ENCODE peak calls at places on chromosomes 5 and 9, in five cellular contexts. Y, B, C, I and Q are unnamed samples.

GRCh38 chr5:108061941-108062340 is 320.0 kb downstream of the FBXL17 start:
- DNase-seq in Y (no peak), C (no peak), I (no peak), B (no peak), Q (no peak)

GRCh38 chr9:109520475-109521132 is 22.5 kb upstream of the PTPN3 start:
- DNase-seq in B (peak), Y (peak), C (peak), I (no peak), Q (no peak)

GRCh38 chr5:73282383-73282782 is 109.4 kb downstream of the TMEM174 start:
- DNase-seq in Y (no peak), B (no peak), C (no peak), I (no peak), Q (no peak)

GRCh38 chr5:42636425-42636824 is 120.2 kb upstream of the CCDC152 start:
- DNase-seq in I (no peak), B (no peak), Y (no peak), C (no peak), Q (no peak)

GRCh38 chr5:152542741-152543140 is 137.7 kb upstream of the NMUR2 start:
- DNase-seq in Y (no peak), I (no peak), B (peak), C (no peak), Q (no peak)

GRCh38 chr5:6201626-6202025 is 176.7 kb downstream of the MED10 start:
- DNase-seq in I (no peak), Y (no peak), B (no peak), C (no peak), Q (no peak)

GRCh38 chr5:22710660-22711059 is 142.5 kb downstream of the CDH12 start:
- DNase-seq in B (no peak), I (no peak), Y (no peak), C (no peak), Q (no peak)

GRCh38 chr5:59548807-59549357 is 344.6 kb downstream of the PDE4D start:
- DNase-seq in B (no peak), C (no peak), Y (no peak), I (no peak), Q (no peak)

GRCh38 chr5:150945501-150945900 is 40.7 kb upstream of the ZNF300 start:
- DNase-seq in C (no peak), B (no peak), Y (no peak), I (no peak), Q (no peak)